ENCODE peak calls at places on chromosome 2, in six cellular contexts. S is CD8-positive, alpha-beta memory T cell; F is GOT3; L is PC-9; I is NCI-H748 treated with DMSO at 0.1 percent for 48 hours; K is A673. R is an unnamed sample.

GRCh38 chr2:216221806-216222205 is 112.7 kb downstream of the XRCC5 start:
- DNase-seq in K (peak), L (no peak), S (no peak), I (no peak), F (no peak), R (no peak)

GRCh38 chr2:165357758-165358157 is 111.7 kb upstream of the CSRNP3 start:
- DNase-seq in I (no peak), K (peak), F (no peak), S (no peak), L (peak), R (no peak)

GRCh38 chr2:204108301-204108700 is 171.7 kb downstream of the ICOS start:
- DNase-seq in S (peak), F (no peak), L (no peak), K (peak), I (peak), R (no peak)

GRCh38 chr2:137566387-137566786 is 397.9 kb upstream of the HNMT start:
- DNase-seq in I (no peak), K (no peak), F (no peak), S (no peak), L (no peak), R (no peak)

GRCh38 chr2:101884423-101884822 is 107.3 kb upstream of the IL1R2 start:
- DNase-seq in F (no peak), I (no peak), S (no peak), L (no peak), K (no peak), R (no peak)

GRCh38 chr2:88738271-88738670 is 46.8 kb downstream of the RPIA start:
- DNase-seq in F (no peak), S (no peak), I (no peak), K (peak), L (no peak), R (no peak)

GRCh38 chr2:26674771-26675170 is 17.8 kb upstream of the KCNK3 start:
- DNase-seq in L (no peak), F (no peak), I (no peak), S (no peak), K (no peak), R (peak)

GRCh38 chr2:241802421-241802749 is 6.6 kb upstream of the NEU4 start:
- DNase-seq in S (no peak), K (no peak), F (no peak), L (no peak), I (no peak), R (peak)

GRCh38 chr2:85997016-85997970 is 108.4 kb downstream of the POLR1A start:
- DNase-seq in F (no peak), L (no peak), S (no peak), K (no peak), I (no peak), R (peak)